ENCODE peak calls at places on chromosomes 3 and 15, in ten cellular contexts. One of them, this sample, is unnamed.

GRCh38 chr3:128353991-128354687 is 112.6 kb downstream of the DNAJB8 start:
- DNase-seq in foreskin fibroblast: peak; percentile 70
- DNase-seq in kidney epithelial cell: peak; percentile 21
- DNase-seq in uterus: no peak
- DNase-seq in epithelial cell of esophagus: no peak
- DNase-seq in lower lobe of right lung: peak; percentile 34
- DNase-seq in GM12864: no peak
- DNase-seq in AG10803: no peak
- DNase-seq in A549: no peak
- DNase-seq in HL-60: no peak
- DNase-seq in this sample: no peak

GRCh38 chr15:66839511-66840112 is 137.6 kb downstream of the SMAD6 start:
- DNase-seq in foreskin fibroblast: peak; percentile 63
- DNase-seq in epithelial cell of esophagus: no peak
- DNase-seq in uterus: no peak
- DNase-seq in GM12864: no peak
- DNase-seq in AG10803: peak; percentile 46
- DNase-seq in HL-60: no peak
- DNase-seq in kidney epithelial cell: no peak
- DNase-seq in A549: no peak
- DNase-seq in lower lobe of right lung: peak; percentile 9
- DNase-seq in this sample: no peak

GRCh38 chr15:91853968-91854943 is 748 bp downstream of the SLCO3A1 start:
- DNase-seq in lower lobe of right lung: peak; percentile 73
- DNase-seq in foreskin fibroblast: peak; percentile 52
- DNase-seq in AG10803: peak; percentile 17
- DNase-seq in uterus: peak; percentile 27
- DNase-seq in A549: peak; percentile 45
- DNase-seq in kidney epithelial cell: no peak
- DNase-seq in GM12864: no peak
- DNase-seq in epithelial cell of esophagus: peak; percentile 39
- DNase-seq in HL-60: peak; percentile 79
- DNase-seq in this sample: no peak

GRCh38 chr3:194691481-194692281 is 6.0 kb downstream of the FAM43A start:
- DNase-seq in AG10803: no peak
- DNase-seq in kidney epithelial cell: no peak
- DNase-seq in A549: no peak
- DNase-seq in uterus: no peak
- DNase-seq in epithelial cell of esophagus: no peak
- DNase-seq in foreskin fibroblast: peak; percentile 62
- DNase-seq in GM12864: peak; percentile 78
- DNase-seq in lower lobe of right lung: no peak
- DNase-seq in HL-60: no peak
- DNase-seq in this sample: no peak

GRCh38 chr3:117735481-117736101 is 1026.0 kb downstream of the TUSC7 start:
- DNase-seq in HL-60: no peak
- DNase-seq in AG10803: peak; percentile 47
- DNase-seq in GM12864: no peak
- DNase-seq in lower lobe of right lung: no peak
- DNase-seq in A549: peak; percentile 3
- DNase-seq in kidney epithelial cell: no peak
- DNase-seq in uterus: no peak
- DNase-seq in epithelial cell of esophagus: peak; percentile 84
- DNase-seq in foreskin fibroblast: peak; percentile 84
- DNase-seq in this sample: peak; percentile 70

GRCh38 chr3:108489776-108490175 is 20.6 kb downstream of the MYH15 start:
- DNase-seq in kidney epithelial cell: no peak
- DNase-seq in A549: peak; percentile 28
- DNase-seq in AG10803: peak; percentile 38
- DNase-seq in GM12864: peak; percentile 31
- DNase-seq in HL-60: peak; percentile 24
- DNase-seq in epithelial cell of esophagus: peak; percentile 53
- DNase-seq in lower lobe of right lung: no peak
- DNase-seq in uterus: no peak
- DNase-seq in foreskin fibroblast: peak; percentile 72
- DNase-seq in this sample: no peak

GRCh38 chr15:39939487-39940452 is 5.9 kb downstream of the EIF2AK4 start:
- DNase-seq in GM12864: no peak
- DNase-seq in uterus: no peak
- DNase-seq in epithelial cell of esophagus: peak; percentile 8
- DNase-seq in kidney epithelial cell: no peak
- DNase-seq in A549: no peak
- DNase-seq in foreskin fibroblast: no peak
- DNase-seq in HL-60: no peak
- DNase-seq in AG10803: peak; percentile 23
- DNase-seq in lower lobe of right lung: no peak
- DNase-seq in this sample: no peak

GRCh38 chr15:48705381-48705780 is 59.9 kb upstream of the FBN1 start:
- DNase-seq in uterus: no peak
- DNase-seq in lower lobe of right lung: no peak
- DNase-seq in kidney epithelial cell: no peak
- DNase-seq in foreskin fibroblast: no peak
- DNase-seq in HL-60: no peak
- DNase-seq in A549: no peak
- DNase-seq in epithelial cell of esophagus: no peak
- DNase-seq in GM12864: no peak
- DNase-seq in AG10803: no peak
- DNase-seq in this sample: no peak

GRCh38 chr3:105039004-105039403 is 327.7 kb upstream of the ALCAM start:
- DNase-seq in epithelial cell of esophagus: no peak
- DNase-seq in uterus: no peak
- DNase-seq in AG10803: no peak
- DNase-seq in lower lobe of right lung: no peak
- DNase-seq in kidney epithelial cell: no peak
- DNase-seq in A549: no peak
- DNase-seq in HL-60: no peak
- DNase-seq in GM12864: no peak
- DNase-seq in foreskin fibroblast: no peak
- DNase-seq in this sample: no peak

GRCh38 chr3:27960133-27960532 is 238.0 kb upstream of the EOMES start:
- DNase-seq in epithelial cell of esophagus: peak; percentile 76
- DNase-seq in uterus: no peak
- DNase-seq in HL-60: no peak
- DNase-seq in GM12864: no peak
- DNase-seq in lower lobe of right lung: no peak
- DNase-seq in AG10803: peak; percentile 69
- DNase-seq in A549: no peak
- DNase-seq in foreskin fibroblast: peak; percentile 51
- DNase-seq in kidney epithelial cell: peak; percentile 26
- DNase-seq in this sample: no peak

DNA sequence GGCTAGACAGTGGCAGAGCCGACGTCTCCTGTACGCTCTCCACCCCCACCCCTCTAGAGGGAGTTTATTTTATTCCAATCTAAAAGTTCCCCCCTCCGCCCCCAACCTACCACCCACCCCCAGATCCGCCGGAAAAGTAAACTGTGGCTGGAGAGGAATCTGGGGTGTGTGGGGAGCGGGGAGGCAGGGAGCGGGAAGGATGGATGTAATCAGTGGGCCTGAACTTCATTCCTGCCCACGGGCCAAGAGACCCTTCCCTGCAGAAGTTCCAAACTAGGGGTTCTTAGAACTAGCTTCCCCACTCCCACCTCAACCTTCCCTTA is 547 bp upstream of the CSRNP1 start:
- DNase-seq in lower lobe of right lung: no peak
- DNase-seq in foreskin fibroblast: no peak
- DNase-seq in AG10803: no peak
- DNase-seq in A549: no peak
- DNase-seq in uterus: no peak
- DNase-seq in kidney epithelial cell: no peak
- DNase-seq in epithelial cell of esophagus: no peak
- DNase-seq in HL-60: no peak
- DNase-seq in GM12864: no peak
- DNase-seq in this sample: no peak
- H3K4me3 ChIP-seq in lower lobe of right lung: peak overlapping the region; percentile 86
- H3K4me3 ChIP-seq in foreskin fibroblast: peak overlapping the region; percentile 26
- H3K4me3 ChIP-seq in AG10803: peak overlapping the region; percentile 56
- H3K4me3 ChIP-seq in A549: peak overlapping the region; percentile 95
- H3K4me3 ChIP-seq in uterus: peak overlapping the region; percentile 26
- H3K4me3 ChIP-seq in kidney epithelial cell: peak overlapping the region; percentile 42
- H3K4me3 ChIP-seq in epithelial cell of esophagus: no peak overlapping the region
- H3K4me3 ChIP-seq in HL-60: peak overlapping the region; percentile 68
- H3K4me3 ChIP-seq in GM12864: peak overlapping the region; percentile 36
- H3K4me3 ChIP-seq in this sample: peak overlapping the region; percentile 53

GRCh38 chr3:172641291-172641690 is 69.6 kb downstream of the NCEH1 start:
- DNase-seq in uterus: no peak
- DNase-seq in HL-60: no peak
- DNase-seq in AG10803: no peak
- DNase-seq in kidney epithelial cell: no peak
- DNase-seq in epithelial cell of esophagus: no peak
- DNase-seq in A549: no peak
- DNase-seq in lower lobe of right lung: no peak
- DNase-seq in GM12864: no peak
- DNase-seq in foreskin fibroblast: no peak
- DNase-seq in this sample: no peak
- TF ChIP-seq CTCF in uterus: no peak
- TF ChIP-seq CTCF in HL-60: no peak
- TF ChIP-seq CTCF in AG10803: no peak
- TF ChIP-seq CTCF in kidney epithelial cell: no peak
- TF ChIP-seq CTCF in epithelial cell of esophagus: no peak
- TF ChIP-seq CTCF in A549: no peak
- TF ChIP-seq CTCF in lower lobe of right lung: no peak
- TF ChIP-seq CTCF in GM12864: no peak
- TF ChIP-seq CTCF in foreskin fibroblast: no peak
- TF ChIP-seq CTCF in this sample: no peak

DNA sequence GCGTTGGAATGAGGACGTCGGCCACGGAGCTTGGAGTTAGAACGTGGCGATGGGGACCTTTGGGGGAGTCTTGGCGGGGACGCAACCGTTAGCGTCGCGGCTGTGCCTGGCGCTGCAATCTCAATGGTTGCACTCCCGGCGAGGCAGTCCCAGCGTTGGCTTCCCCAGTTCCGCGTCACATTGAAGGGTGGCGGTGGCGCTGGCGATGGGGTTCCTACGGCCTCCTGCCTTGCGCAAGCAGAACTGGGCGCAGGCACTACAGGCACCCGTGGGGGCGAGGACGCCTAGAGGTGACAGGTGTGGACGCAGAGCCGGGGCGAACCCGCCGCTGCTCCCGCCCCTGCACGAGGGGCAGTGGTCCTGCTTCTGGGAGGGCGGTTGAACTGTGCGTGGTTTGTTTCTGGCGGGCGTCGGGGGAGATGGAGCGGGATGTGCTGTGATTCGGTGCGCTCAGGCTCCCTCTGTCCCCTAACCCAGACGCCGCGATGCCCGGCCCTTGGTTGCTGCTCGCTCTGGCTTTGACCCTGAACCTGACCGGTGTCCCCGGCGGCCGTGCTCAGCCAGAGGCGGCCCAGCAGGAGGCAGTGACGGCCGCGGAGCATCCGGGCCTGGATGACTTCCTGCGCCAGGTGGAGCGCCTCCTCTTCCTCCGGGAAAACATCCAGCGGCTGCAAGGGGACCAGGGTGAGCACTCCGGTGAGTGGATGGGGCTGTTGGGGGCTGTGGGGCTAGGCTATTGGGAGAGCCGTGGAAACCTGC is 991 bp downstream of the TRH start:
- DNase-seq in epithelial cell of esophagus: no peak
- DNase-seq in uterus: no peak
- DNase-seq in lower lobe of right lung: peak; percentile 67
- DNase-seq in AG10803: no peak
- DNase-seq in GM12864: no peak
- DNase-seq in A549: no peak
- DNase-seq in kidney epithelial cell: no peak
- DNase-seq in foreskin fibroblast: peak; percentile 6
- DNase-seq in HL-60: peak; percentile 66
- DNase-seq in this sample: no peak
- H3K4me3 ChIP-seq in epithelial cell of esophagus: no peak overlapping the region
- H3K4me3 ChIP-seq in uterus: no peak overlapping the region
- H3K4me3 ChIP-seq in lower lobe of right lung: peak overlapping the region; percentile 30
- H3K4me3 ChIP-seq in AG10803: no peak overlapping the region
- H3K4me3 ChIP-seq in GM12864: no peak overlapping the region
- H3K4me3 ChIP-seq in A549: no peak overlapping the region
- H3K4me3 ChIP-seq in kidney epithelial cell: no peak overlapping the region
- H3K4me3 ChIP-seq in foreskin fibroblast: no peak overlapping the region
- H3K4me3 ChIP-seq in HL-60: no peak overlapping the region
- H3K4me3 ChIP-seq in this sample: no peak overlapping the region

DNA sequence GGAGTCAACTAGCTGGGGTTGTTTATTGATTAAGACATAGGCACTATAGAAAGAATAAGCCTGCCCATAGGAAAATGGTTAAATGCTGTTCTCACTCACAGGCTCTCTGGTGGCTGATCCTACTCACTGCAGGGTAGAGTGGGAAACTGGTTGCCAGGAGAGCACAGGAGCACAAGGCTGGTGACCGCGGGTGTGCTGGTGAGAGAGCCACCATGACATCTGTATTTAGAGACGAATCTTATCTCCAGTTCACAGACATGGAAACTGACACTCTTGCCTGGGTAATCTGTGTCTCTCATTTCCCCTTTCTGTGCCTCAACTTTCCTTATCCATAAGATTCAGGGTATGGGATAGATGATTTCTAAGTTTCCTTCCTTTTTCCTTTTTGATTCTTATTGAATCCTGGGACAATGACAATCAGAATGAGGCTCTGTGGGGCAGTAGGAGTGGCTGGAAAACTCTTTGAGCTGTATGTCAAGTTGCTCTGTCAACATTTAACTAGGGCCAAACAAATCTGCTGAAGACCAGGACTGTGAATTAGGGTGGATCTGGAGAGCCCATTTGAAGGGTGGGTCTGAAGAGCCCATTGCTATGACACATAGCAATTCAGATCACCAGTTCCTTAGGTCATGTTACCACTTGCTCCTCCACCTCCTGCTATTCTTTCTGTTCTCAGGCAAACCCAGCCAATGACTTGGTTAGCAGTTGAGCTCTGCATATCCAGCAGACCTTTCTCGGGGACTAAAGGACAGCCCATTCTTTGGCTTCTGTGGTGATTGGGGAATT is 286.1 kb upstream of the TBL1XR1 start:
- DNase-seq in AG10803: no peak
- DNase-seq in HL-60: no peak
- DNase-seq in foreskin fibroblast: no peak
- DNase-seq in epithelial cell of esophagus: peak; percentile 85
- DNase-seq in kidney epithelial cell: no peak
- DNase-seq in uterus: no peak
- DNase-seq in GM12864: no peak
- DNase-seq in A549: no peak
- DNase-seq in lower lobe of right lung: no peak
- DNase-seq in this sample: no peak
- TF ChIP-seq CTCF in AG10803: no peak
- TF ChIP-seq CTCF in HL-60: no peak
- TF ChIP-seq CTCF in foreskin fibroblast: no peak
- TF ChIP-seq CTCF in epithelial cell of esophagus: peak; percentile 50
- TF ChIP-seq CTCF in kidney epithelial cell: no peak
- TF ChIP-seq CTCF in uterus: no peak
- TF ChIP-seq CTCF in GM12864: peak; percentile 21
- TF ChIP-seq CTCF in A549: no peak
- TF ChIP-seq CTCF in lower lobe of right lung: no peak
- TF ChIP-seq CTCF in this sample: no peak